ENCODE peak calls at places on chromosomes 7 and 10, in ten cellular contexts. G is H1, M is GM12878, C is suprapubic skin, E is breast epithelium, Z is HCT116, R is GM12891, O is HepG2, J is prostate gland, Y is SK-N-SH. F is an unnamed sample.

GRCh38 chr10:66747451-66747850 is 178.4 kb upstream of the LRRTM3 start:
- DNase-seq in G (no peak), M (no peak), C (no peak), E (no peak), Z (peak), R (no peak), O (no peak), J (no peak), Y (no peak), F (no peak)

GRCh38 chr7:150992833-150993302 is 2.1 kb downstream of the NOS3 start:
- DNase-seq in G (no peak), M (no peak), C (no peak), E (no peak), Z (no peak), R (no peak), O (peak), J (no peak), Y (peak), F (peak)

GRCh38 chr7:157411580-157411979 is 74.8 kb downstream of the DNAJB6 start:
- DNase-seq in G (no peak), M (no peak), C (no peak), E (no peak), Z (no peak), R (no peak), O (no peak), J (no peak), Y (peak), F (peak)

GRCh38 chr7:377069-378040 is 87.4 kb downstream of the FOXL3 start:
- DNase-seq in G (no peak), M (no peak), C (peak), E (peak), Z (no peak), R (no peak), O (no peak), J (no peak), Y (peak), F (no peak)

GRCh38 chr7:50714851-50715250 is 67.8 kb downstream of the GRB10 start:
- DNase-seq in G (no peak), M (no peak), C (no peak), E (no peak), Z (no peak), R (no peak), O (no peak), J (no peak), Y (no peak), F (no peak)

GRCh38 chr7:87325576-87326370 is 19.7 kb upstream of the CROT start:
- DNase-seq in G (no peak), M (no peak), C (no peak), E (no peak), Z (no peak), R (no peak), O (no peak), J (no peak), Y (no peak), F (no peak)

GRCh38 chr10:66353422-66353821 is 572.4 kb upstream of the LRRTM3 start:
- DNase-seq in G (no peak), M (no peak), C (no peak), E (no peak), Z (no peak), R (no peak), O (no peak), J (no peak), Y (no peak), F (no peak)

GRCh38 chr7:124263232-124263827 is 230.5 kb upstream of the TMEM229A start:
- DNase-seq in G (no peak), M (peak), C (no peak), E (no peak), Z (peak), R (no peak), O (no peak), J (no peak), Y (no peak), F (peak)

GRCh38 chr7:13044309-13044708 is 356.9 kb downstream of the ARL4A start:
- DNase-seq in G (no peak), M (no peak), C (no peak), E (no peak), Z (peak), R (no peak), O (no peak), J (no peak), Y (no peak), F (peak)

GRCh38 chr10:107971411-107971810 is 806.9 kb upstream of the SORCS1 start:
- DNase-seq in G (no peak), M (no peak), C (no peak), E (no peak), Z (no peak), R (no peak), O (no peak), J (no peak), Y (no peak), F (no peak)

GRCh38 chr10:110547139-110547761 is 20.2 kb upstream of the SMC3 start:
- DNase-seq in G (no peak), M (no peak), C (no peak), E (no peak), Z (peak), R (no peak), O (peak), J (no peak), Y (peak), F (peak)

GRCh38 chr7:128201067-128201689 is 39.9 kb upstream of the LEP start:
- DNase-seq in G (no peak), M (no peak), C (peak), E (no peak), Z (no peak), R (no peak), O (no peak), J (no peak), Y (peak), F (peak)

GRCh38 chr10:128568041-128568440 is 441.8 kb upstream of the MKI67 start:
- DNase-seq in G (no peak), M (no peak), C (no peak), E (no peak), Z (no peak), R (no peak), O (no peak), J (no peak), Y (no peak), F (no peak)

GRCh38 chr7:99499713-99500636 is at the start of gene ZNF394:
- DNase-seq in G (peak), M (peak), C (peak), E (peak), Z (peak), R (peak), O (peak), J (peak), Y (peak), F (peak)

GRCh38 chr7:99505324-99505662 is 831 bp downstream of the ZKSCAN5 start:
- DNase-seq in G (no peak), M (no peak), C (no peak), E (no peak), Z (no peak), R (no peak), O (no peak), J (no peak), Y (no peak), F (no peak)

GRCh38 chr7:99504603-99505323 is at the start of gene ZKSCAN5:
- DNase-seq in G (peak), M (peak), C (peak), E (peak), Z (peak), R (peak), O (peak), J (peak), Y (peak), F (peak)

GRCh38 chr7:99500637-99501009 is 542 bp upstream of the ZNF394 start:
- DNase-seq in G (no peak), M (no peak), C (no peak), E (no peak), Z (no peak), R (no peak), O (no peak), J (no peak), Y (no peak), F (no peak)

GRCh38 chr7:99504281-99504602 is 220 bp upstream of the ZKSCAN5 start:
- DNase-seq in G (peak), M (no peak), C (peak), E (peak), Z (peak), R (no peak), O (peak), J (no peak), Y (peak), F (peak)
- TF ChIP-seq POLR2AphosphoS5 in G (no peak), M (no peak), C (no peak), E (no peak), Z (no peak), R (no peak), O (peak), J (peak), Y (no peak), F (no peak)

GRCh38 chr10:132828681-132829080 is 42.7 kb upstream of the NKX6-2 start:
- DNase-seq in G (no peak), M (no peak), C (no peak), E (no peak), Z (no peak), R (no peak), O (no peak), J (no peak), Y (no peak), F (no peak)
- TF ChIP-seq POLR2AphosphoS5 in G (no peak), M (no peak), C (no peak), E (no peak), Z (no peak), R (no peak), O (no peak), J (no peak), Y (no peak), F (no peak)

GRCh38 chr7:31384461-31384860 is 43.9 kb upstream of the NEUROD6 start:
- DNase-seq in G (no peak), M (no peak), C (no peak), E (no peak), Z (no peak), R (no peak), O (no peak), J (no peak), Y (no peak), F (no peak)
- TF ChIP-seq POLR2AphosphoS5 in G (no peak), M (no peak), C (no peak), E (no peak), Z (no peak), R (no peak), O (no peak), J (no peak), Y (no peak), F (no peak)

DNA sequence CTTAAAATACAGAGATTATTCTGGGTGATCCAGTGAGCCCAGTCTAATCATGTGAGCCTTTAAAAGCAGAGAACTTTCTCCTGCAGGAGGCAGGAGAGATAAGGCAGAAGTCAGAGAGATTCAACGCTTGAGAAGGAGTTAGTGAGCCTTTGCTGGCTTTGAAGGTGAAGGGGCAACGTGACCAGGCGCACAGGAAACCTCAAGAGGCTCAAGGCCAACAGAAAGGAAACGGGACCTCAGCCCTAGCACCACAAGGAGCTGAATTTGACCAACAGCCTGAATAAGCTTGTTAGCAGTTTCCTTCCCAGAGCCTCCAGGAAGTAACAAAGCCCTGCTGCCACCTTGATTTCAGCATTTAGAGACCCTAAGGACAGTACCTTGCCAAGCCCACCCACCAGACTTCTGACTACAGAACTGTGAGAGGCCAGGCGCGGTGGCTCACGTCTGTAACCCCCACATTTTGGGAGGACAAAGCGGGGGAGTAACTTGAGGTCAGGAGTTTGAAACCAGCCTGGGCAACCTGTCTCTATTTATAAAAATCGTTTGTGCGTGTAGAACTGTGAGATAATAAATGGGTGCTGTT is 87.3 kb upstream of the KAT6B start:
- DNase-seq in G (no peak), M (peak), C (no peak), E (no peak), Z (no peak), R (peak), O (peak), J (no peak), Y (no peak), F (peak)
- TF ChIP-seq POLR2AphosphoS5 in G (no peak), M (peak), C (no peak), E (no peak), Z (no peak), R (no peak), O (no peak), J (no peak), Y (no peak), F (no peak)

GRCh38 chr10:17229016-17229716 is 1.1 kb downstream of the VIM start:
- DNase-seq in G (no peak), M (no peak), C (peak), E (peak), Z (no peak), R (no peak), O (no peak), J (peak), Y (peak), F (peak)
- TF ChIP-seq POLR2AphosphoS5 in G (peak), M (no peak), C (peak), E (peak), Z (no peak), R (no peak), O (no peak), J (no peak), Y (peak), F (peak)

DNA sequence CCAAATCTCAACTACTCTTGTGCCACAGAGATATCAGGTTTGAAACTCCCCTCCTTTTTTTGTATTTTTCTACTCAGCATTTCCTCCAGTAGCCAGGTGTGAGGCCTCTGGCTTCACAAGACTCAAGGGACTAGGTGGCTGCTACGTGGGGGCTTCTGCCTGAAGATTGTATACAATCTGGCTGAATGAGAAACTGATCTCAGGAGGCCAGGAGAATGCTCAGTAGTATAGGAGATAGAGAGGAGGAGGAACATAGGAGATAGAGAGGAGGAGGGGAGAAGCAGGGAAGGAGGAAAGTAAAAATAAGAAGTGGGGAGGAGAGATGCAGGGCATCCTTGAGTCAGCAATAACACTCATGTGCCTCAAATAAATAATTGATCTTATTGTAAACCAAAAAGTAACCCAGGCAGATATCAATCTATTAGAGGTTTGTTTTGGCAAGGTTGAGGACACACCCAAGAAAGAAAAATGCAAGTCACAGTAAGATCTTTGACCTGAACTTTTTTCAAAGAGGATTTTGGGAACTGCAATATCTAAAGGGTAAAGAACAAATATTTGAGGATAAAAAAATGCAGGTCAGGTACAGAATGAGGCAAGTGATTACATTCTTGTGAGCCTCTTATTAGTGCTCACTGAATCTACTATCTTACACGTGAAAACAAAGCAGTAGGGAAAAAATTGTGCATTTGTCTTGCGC is 36.8 kb downstream of the AKR1C8 start:
- DNase-seq in G (no peak), M (no peak), C (no peak), E (no peak), Z (no peak), R (no peak), O (peak), J (no peak), Y (no peak), F (no peak)
- TF ChIP-seq POLR2AphosphoS5 in G (no peak), M (no peak), C (no peak), E (no peak), Z (no peak), R (no peak), O (no peak), J (no peak), Y (no peak), F (no peak)

F was measured in GM23338.